ENCODE peak calls at places on chromosome 3, in nine cellular contexts. S is ovary, K is IMR-90, D is suprapubic skin, I is adrenal gland, A is uterus, R is heart left ventricle, Y is H1, M is transverse colon. V is an unnamed sample.

GRCh38 chr3:105976211-105976610 is 107.4 kb upstream of the CBLB start:
- DNase-seq in S (no peak), K (peak; percentile 20), D (no peak), I (no peak), A (no peak), R (no peak), Y (no peak), M (no peak), V (no peak)

GRCh38 chr3:106792716-106793115 is 584.5 kb upstream of the CCDC54 start:
- DNase-seq in S (no peak), K (peak; percentile 23), D (no peak), I (no peak), A (no peak), R (no peak), Y (no peak), M (no peak), V (no peak)

GRCh38 chr3:197792019-197792647 is 1.1 kb downstream of the LRCH3 start:
- DNase-seq in S (no peak), K (no peak), D (no peak), I (no peak), A (no peak), R (no peak), Y (no peak), M (no peak), V (no peak)

GRCh38 chr3:23937296-23937695 is 7.8 kb upstream of the NR1D2 start:
- DNase-seq in S (no peak), K (no peak), D (no peak), I (no peak), A (no peak), R (no peak), Y (no peak), M (no peak), V (no peak)

GRCh38 chr3:126782554-126782953 is 78.5 kb downstream of the CHCHD6 start:
- DNase-seq in S (no peak), K (peak; percentile 87), D (no peak), I (no peak), A (no peak), R (no peak), Y (no peak), M (peak; percentile 66), V (no peak)

GRCh38 chr3:180401226-180401625 is 200.7 kb upstream of the TTC14 start:
- DNase-seq in S (no peak), K (peak; percentile 8), D (no peak), I (no peak), A (no peak), R (no peak), Y (no peak), M (no peak), V (no peak)

GRCh38 chr3:184873136-184873535 is 61.2 kb downstream of the VPS8 start:
- DNase-seq in S (no peak), K (no peak), D (no peak), I (no peak), A (no peak), R (no peak), Y (no peak), M (no peak), V (no peak)

GRCh38 chr3:28651159-28651558 is 302.5 kb upstream of the AZI2 start:
- DNase-seq in S (no peak), K (no peak), D (no peak), I (no peak), A (no peak), R (no peak), Y (no peak), M (no peak), V (no peak)

GRCh38 chr3:170178631-170179030 is 2.9 kb downstream of the PHC3 start:
- DNase-seq in S (no peak), K (no peak), D (no peak), I (no peak), A (no peak), R (no peak), Y (no peak), M (peak; percentile 41), V (no peak)

GRCh38 chr3:13013994-13014754 is 59.1 kb downstream of the IQSEC1 start:
- DNase-seq in S (no peak), K (no peak), D (peak; percentile 60), I (no peak), A (no peak), R (no peak), Y (no peak), M (no peak), V (no peak)

GRCh38 chr3:186354100-186354499 is 7.9 kb downstream of the DGKG start:
- DNase-seq in S (no peak), K (no peak), D (no peak), I (no peak), A (no peak), R (no peak), Y (no peak), M (no peak), V (no peak)

GRCh38 chr3:130759692-130760338 is 13.2 kb upstream of the PIK3R4 start:
- DNase-seq in S (peak; percentile 14), K (peak; percentile 49), D (no peak), I (peak; percentile 61), A (no peak), R (no peak), Y (no peak), M (peak; percentile 60), V (peak; percentile 73)

GRCh38 chr3:15102256-15102655 is 3.3 kb upstream of the RBSN start:
- DNase-seq in S (no peak), K (no peak), D (peak; percentile 82), I (peak; percentile 88), A (peak; percentile 44), R (peak; percentile 86), Y (no peak), M (peak; percentile 73), V (peak; percentile 55)

GRCh38 chr3:28791713-28792255 is 443.2 kb upstream of the AZI2 start:
- DNase-seq in S (no peak), K (no peak), D (no peak), I (no peak), A (no peak), R (no peak), Y (no peak), M (no peak), V (no peak)

GRCh38 chr3:102529452-102529851 is 94.6 kb downstream of the ZPLD1 start:
- DNase-seq in S (peak; percentile 14), K (peak; percentile 7), D (no peak), I (no peak), A (no peak), R (no peak), Y (peak; percentile 7), M (no peak), V (peak; percentile 62)

GRCh38 chr3:18425641-18426403 is 683 bp upstream of the SATB1 start:
- DNase-seq in S (no peak), K (no peak), D (peak; percentile 68), I (no peak), A (no peak), R (peak; percentile 74), Y (no peak), M (peak; percentile 67), V (no peak)

GRCh38 chr3:54746722-54747121 is 181.1 kb downstream of the LRTM1 start:
- DNase-seq in S (no peak), K (no peak), D (no peak), I (no peak), A (no peak), R (no peak), Y (no peak), M (no peak), V (no peak)

GRCh38 chr3:179258820-179259219 is 7.9 kb upstream of the KCNMB3 start:
- DNase-seq in S (no peak), K (no peak), D (no peak), I (no peak), A (no peak), R (no peak), Y (no peak), M (no peak), V (no peak)

GRCh38 chr3:23987376-23987775 is 42.3 kb downstream of the NR1D2 start:
- DNase-seq in S (no peak), K (no peak), D (no peak), I (no peak), A (no peak), R (no peak), Y (no peak), M (no peak), V (no peak)

GRCh38 chr3:180382781-180383180 is 219.2 kb upstream of the TTC14 start:
- DNase-seq in S (no peak), K (no peak), D (no peak), I (no peak), A (no peak), R (no peak), Y (no peak), M (no peak), V (no peak)

GRCh38 chr3:55426486-55426885 is 60.6 kb downstream of the WNT5A start:
- DNase-seq in S (no peak), K (peak; percentile 29), D (no peak), I (no peak), A (no peak), R (no peak), Y (no peak), M (no peak), V (no peak)

GRCh38 chr3:129001101-129001816 is at the start of gene EFCC1:
- DNase-seq in S (peak; percentile 68), K (no peak), D (peak; percentile 83), I (no peak), A (peak; percentile 79), R (peak; percentile 86), Y (no peak), M (peak; percentile 46), V (peak; percentile 82)
- H3K27me3 ChIP-seq in S (no peaks in the 10 kb centered on the region), K (peaks cover 72% of the 10 kb centered on the region), D (peaks cover 49% of the 10 kb centered on the region), I (peaks cover 40% of the 10 kb centered on the region), A (no peaks in the 10 kb centered on the region), R (no peaks in the 10 kb centered on the region), Y (peaks cover 52% of the 10 kb centered on the region), M (peaks cover 49% of the 10 kb centered on the region), V (no peaks in the 10 kb centered on the region)

GRCh38 chr3:39343076-39343717 is 13.7 kb downstream of the CCR8 start:
- DNase-seq in S (no peak), K (no peak), D (no peak), I (peak; percentile 35), A (no peak), R (no peak), Y (no peak), M (peak; percentile 20), V (no peak)
- TF ChIP-seq POLR2A in S (no peak), K (no peak), D (no peak), I (no peak), A (no peak), R (no peak), Y (no peak), M (no peak), V (no peak)

DNA sequence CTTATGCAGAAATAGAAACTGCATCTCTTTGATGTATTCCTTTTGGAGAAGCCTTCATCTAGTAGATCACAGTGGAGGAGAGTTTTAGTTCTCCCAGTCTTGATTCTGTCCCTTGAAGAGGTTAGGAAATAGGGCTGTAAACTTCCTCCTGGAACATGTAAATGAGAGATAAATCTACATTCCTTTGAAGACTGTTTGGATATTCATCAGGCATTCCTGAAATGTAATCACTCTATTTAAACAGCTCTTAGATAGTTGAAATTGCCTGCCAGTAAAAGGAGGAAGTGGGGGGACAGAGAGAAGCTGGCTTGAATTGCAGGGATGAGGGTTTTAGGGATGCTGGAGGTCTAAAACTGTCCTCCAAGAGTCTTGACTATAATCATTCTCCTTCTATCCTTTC is 254.3 kb upstream of the LRRC3B start:
- DNase-seq in S (no peak), K (no peak), D (no peak), I (no peak), A (no peak), R (no peak), Y (no peak), M (no peak), V (no peak)
- H3K9me3 ChIP-seq in S (no peaks in the 10 kb centered on the region), K (peaks cover 7% of the 10 kb centered on the region), D (no peaks in the 10 kb centered on the region), I (no peaks in the 10 kb centered on the region), A (no peaks in the 10 kb centered on the region), R (no peaks in the 10 kb centered on the region), Y (no peaks in the 10 kb centered on the region), M (no peaks in the 10 kb centered on the region), V (no peaks in the 10 kb centered on the region)

GRCh38 chr3:53023072-53023823 is 22.6 kb downstream of the SFMBT1 start:
- DNase-seq in S (no peak), K (no peak), D (no peak), I (no peak), A (no peak), R (no peak), Y (no peak), M (no peak), V (no peak)
- H3K27me3 ChIP-seq in S (no peaks in the 10 kb centered on the region), K (no peaks in the 10 kb centered on the region), D (no peaks in the 10 kb centered on the region), I (no peaks in the 10 kb centered on the region), A (no peaks in the 10 kb centered on the region), R (no peaks in the 10 kb centered on the region), Y (no peaks in the 10 kb centered on the region), M (no peaks in the 10 kb centered on the region), V (no peaks in the 10 kb centered on the region)

V was measured in testis.